ENCODE peak calls at places on chromosome X, in five cellular contexts. One of them, this sample, is unnamed.

GRCh38 chrX:47179928-47180255 is 13.7 kb upstream of the UBA1 start:
- DNase-seq in SK-N-SH: no peak
- DNase-seq in suprapubic skin: peak
- DNase-seq in HepG2: no peak
- DNase-seq in HL-60: no peak
- DNase-seq in this sample: no peak

GRCh38 chrX:17500145-17500579 is 125.2 kb downstream of the NHS start:
- DNase-seq in SK-N-SH: no peak
- DNase-seq in HepG2: no peak
- DNase-seq in suprapubic skin: no peak
- DNase-seq in HL-60: no peak
- DNase-seq in this sample: no peak

GRCh38 chrX:7316280-7316679 is 168.3 kb upstream of the PUDP start:
- DNase-seq in suprapubic skin: no peak
- DNase-seq in HepG2: no peak
- DNase-seq in SK-N-SH: no peak
- DNase-seq in HL-60: no peak
- DNase-seq in this sample: no peak

GRCh38 chrX:9656277-9656676 is 109.4 kb downstream of the GPR143 start:
- DNase-seq in SK-N-SH: no peak
- DNase-seq in HL-60: no peak
- DNase-seq in HepG2: peak
- DNase-seq in suprapubic skin: no peak
- DNase-seq in this sample: no peak

GRCh38 chrX:23333842-23334535 is 660 bp upstream of the PTCHD1 start:
- DNase-seq in HL-60: no peak
- DNase-seq in HepG2: no peak
- DNase-seq in SK-N-SH: peak
- DNase-seq in suprapubic skin: no peak
- DNase-seq in this sample: no peak

GRCh38 chrX:40278340-40279090 is 180.8 kb upstream of the BCOR start:
- DNase-seq in HepG2: no peak
- DNase-seq in SK-N-SH: no peak
- DNase-seq in HL-60: no peak
- DNase-seq in suprapubic skin: no peak
- DNase-seq in this sample: no peak

GRCh38 chrX:108537005-108537404 is 97.4 kb downstream of the COL4A5 start:
- DNase-seq in SK-N-SH: peak
- DNase-seq in HL-60: peak
- DNase-seq in suprapubic skin: no peak
- DNase-seq in HepG2: peak
- DNase-seq in this sample: peak

GRCh38 chrX:28584025-28584424 is 3.2 kb upstream of the IL1RAPL1 start:
- DNase-seq in HepG2: no peak
- DNase-seq in suprapubic skin: no peak
- DNase-seq in HL-60: no peak
- DNase-seq in SK-N-SH: no peak
- DNase-seq in this sample: no peak

GRCh38 chrX:15745179-15745578 is 7.1 kb downstream of the CA5B start:
- DNase-seq in suprapubic skin: no peak
- DNase-seq in SK-N-SH: no peak
- DNase-seq in HL-60: peak
- DNase-seq in HepG2: peak
- DNase-seq in this sample: peak

GRCh38 chrX:111041018-111041462 is 55.0 kb upstream of the PAK3 start:
- DNase-seq in HL-60: peak
- DNase-seq in SK-N-SH: no peak
- DNase-seq in HepG2: peak
- DNase-seq in suprapubic skin: no peak
- DNase-seq in this sample: peak

GRCh38 chrX:143304518-143304917 is 212.8 kb downstream of the SPANXN3 start:
- DNase-seq in HepG2: no peak
- DNase-seq in HL-60: no peak
- DNase-seq in SK-N-SH: no peak
- DNase-seq in suprapubic skin: no peak
- DNase-seq in this sample: no peak

GRCh38 chrX:22533898-22534297 is 261.2 kb downstream of the CBLL2 start:
- DNase-seq in HepG2: no peak
- DNase-seq in suprapubic skin: no peak
- DNase-seq in HL-60: no peak
- DNase-seq in SK-N-SH: no peak
- DNase-seq in this sample: no peak

GRCh38 chrX:13667940-13668339 is 15.0 kb downstream of the TCEANC start:
- DNase-seq in SK-N-SH: no peak
- DNase-seq in HL-60: no peak
- DNase-seq in suprapubic skin: no peak
- DNase-seq in HepG2: no peak
- DNase-seq in this sample: no peak

GRCh38 chrX:124557976-124558375 is 211.6 kb downstream of the SH2D1A start:
- DNase-seq in HL-60: no peak
- DNase-seq in suprapubic skin: no peak
- DNase-seq in SK-N-SH: no peak
- DNase-seq in HepG2: no peak
- DNase-seq in this sample: no peak

DNA sequence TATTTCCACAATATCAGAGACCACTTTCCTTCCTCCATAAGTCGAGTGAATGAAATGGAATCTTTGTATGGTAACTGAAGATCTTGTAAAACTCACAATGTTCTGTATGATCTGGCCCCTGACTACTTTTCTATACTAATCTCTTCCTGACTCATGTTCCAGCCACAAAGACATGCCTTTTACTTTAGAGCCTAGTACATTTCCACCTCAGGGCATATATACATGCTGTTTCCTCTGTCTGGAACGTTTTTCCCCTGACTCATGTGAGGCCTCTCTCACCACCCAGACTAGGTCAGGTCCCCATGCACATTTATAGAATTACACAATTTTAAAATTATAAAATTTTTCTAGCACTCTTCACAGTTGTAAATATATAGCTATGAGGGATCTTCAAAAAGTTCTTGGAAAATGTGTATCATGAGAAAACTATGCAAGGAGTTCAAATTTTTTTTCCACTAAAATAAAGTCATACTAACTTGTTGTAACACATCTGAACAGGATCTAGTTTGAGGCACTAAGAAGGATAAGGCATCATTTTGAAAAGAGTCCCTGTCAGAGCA is 208.8 kb downstream of the SH2D1A start:
- DNase-seq in suprapubic skin: no peak
- DNase-seq in SK-N-SH: no peak
- DNase-seq in HepG2: no peak
- DNase-seq in HL-60: no peak
- DNase-seq in this sample: no peak
- TF ChIP-seq POLR2AphosphoS5 in suprapubic skin: no peak
- TF ChIP-seq POLR2AphosphoS5 in SK-N-SH: no peak
- TF ChIP-seq POLR2AphosphoS5 in HepG2: no peak
- TF ChIP-seq POLR2AphosphoS5 in HL-60: no peak
- TF ChIP-seq POLR2AphosphoS5 in this sample: no peak

GRCh38 chrX:38939067-38939466 is 137.8 kb downstream of the MID1IP1 start:
- DNase-seq in SK-N-SH: no peak
- DNase-seq in suprapubic skin: no peak
- DNase-seq in HL-60: no peak
- DNase-seq in HepG2: no peak
- DNase-seq in this sample: no peak
- TF ChIP-seq POLR2AphosphoS5 in SK-N-SH: no peak
- TF ChIP-seq POLR2AphosphoS5 in suprapubic skin: no peak
- TF ChIP-seq POLR2AphosphoS5 in HL-60: no peak
- TF ChIP-seq POLR2AphosphoS5 in HepG2: no peak
- TF ChIP-seq POLR2AphosphoS5 in this sample: no peak

GRCh38 chrX:149629730-149630387 is 1.7 kb downstream of the TMEM185A start:
- DNase-seq in HepG2: no peak
- DNase-seq in SK-N-SH: no peak
- DNase-seq in HL-60: no peak
- DNase-seq in suprapubic skin: no peak
- DNase-seq in this sample: no peak

GRCh38 chrX:149631293-149632165 is at the start of gene TMEM185A:
- DNase-seq in suprapubic skin: peak
- DNase-seq in SK-N-SH: peak
- DNase-seq in HL-60: peak
- DNase-seq in HepG2: peak
- DNase-seq in this sample: no peak

GRCh38 chrX:149628768-149629167 is 2.8 kb downstream of the TMEM185A start:
- DNase-seq in HL-60: no peak
- DNase-seq in SK-N-SH: no peak
- DNase-seq in HepG2: peak
- DNase-seq in suprapubic skin: no peak
- DNase-seq in this sample: no peak

GRCh38 chrX:149630681-149631292 is 805 bp downstream of the TMEM185A start:
- DNase-seq in SK-N-SH: peak
- DNase-seq in HepG2: peak
- DNase-seq in suprapubic skin: no peak
- DNase-seq in HL-60: no peak
- DNase-seq in this sample: no peak

GRCh38 chrX:149628280-149628679 is 3.3 kb downstream of the TMEM185A start:
- DNase-seq in HL-60: no peak
- DNase-seq in suprapubic skin: no peak
- DNase-seq in HepG2: no peak
- DNase-seq in SK-N-SH: no peak
- DNase-seq in this sample: no peak
- TF ChIP-seq POLR2AphosphoS5 in HL-60: no peak
- TF ChIP-seq POLR2AphosphoS5 in suprapubic skin: no peak
- TF ChIP-seq POLR2AphosphoS5 in HepG2: no peak
- TF ChIP-seq POLR2AphosphoS5 in SK-N-SH: no peak
- TF ChIP-seq POLR2AphosphoS5 in this sample: no peak

GRCh38 chrX:133120406-133120805 is 23.5 kb upstream of the USP26 start:
- DNase-seq in HepG2: no peak
- DNase-seq in suprapubic skin: no peak
- DNase-seq in HL-60: no peak
- DNase-seq in SK-N-SH: no peak
- DNase-seq in this sample: no peak
- TF ChIP-seq POLR2AphosphoS5 in HepG2: no peak
- TF ChIP-seq POLR2AphosphoS5 in suprapubic skin: no peak
- TF ChIP-seq POLR2AphosphoS5 in HL-60: no peak
- TF ChIP-seq POLR2AphosphoS5 in SK-N-SH: no peak
- TF ChIP-seq POLR2AphosphoS5 in this sample: no peak

GRCh38 chrX:49921109-49921508 is 1.3 kb upstream of the CLCN5 start:
- DNase-seq in SK-N-SH: no peak
- DNase-seq in HL-60: no peak
- DNase-seq in suprapubic skin: no peak
- DNase-seq in HepG2: no peak
- DNase-seq in this sample: no peak

GRCh38 chrX:49919617-49920016 is 2.8 kb upstream of the CLCN5 start:
- DNase-seq in SK-N-SH: peak
- DNase-seq in HepG2: peak
- DNase-seq in HL-60: no peak
- DNase-seq in suprapubic skin: peak
- DNase-seq in this sample: peak

DNA sequence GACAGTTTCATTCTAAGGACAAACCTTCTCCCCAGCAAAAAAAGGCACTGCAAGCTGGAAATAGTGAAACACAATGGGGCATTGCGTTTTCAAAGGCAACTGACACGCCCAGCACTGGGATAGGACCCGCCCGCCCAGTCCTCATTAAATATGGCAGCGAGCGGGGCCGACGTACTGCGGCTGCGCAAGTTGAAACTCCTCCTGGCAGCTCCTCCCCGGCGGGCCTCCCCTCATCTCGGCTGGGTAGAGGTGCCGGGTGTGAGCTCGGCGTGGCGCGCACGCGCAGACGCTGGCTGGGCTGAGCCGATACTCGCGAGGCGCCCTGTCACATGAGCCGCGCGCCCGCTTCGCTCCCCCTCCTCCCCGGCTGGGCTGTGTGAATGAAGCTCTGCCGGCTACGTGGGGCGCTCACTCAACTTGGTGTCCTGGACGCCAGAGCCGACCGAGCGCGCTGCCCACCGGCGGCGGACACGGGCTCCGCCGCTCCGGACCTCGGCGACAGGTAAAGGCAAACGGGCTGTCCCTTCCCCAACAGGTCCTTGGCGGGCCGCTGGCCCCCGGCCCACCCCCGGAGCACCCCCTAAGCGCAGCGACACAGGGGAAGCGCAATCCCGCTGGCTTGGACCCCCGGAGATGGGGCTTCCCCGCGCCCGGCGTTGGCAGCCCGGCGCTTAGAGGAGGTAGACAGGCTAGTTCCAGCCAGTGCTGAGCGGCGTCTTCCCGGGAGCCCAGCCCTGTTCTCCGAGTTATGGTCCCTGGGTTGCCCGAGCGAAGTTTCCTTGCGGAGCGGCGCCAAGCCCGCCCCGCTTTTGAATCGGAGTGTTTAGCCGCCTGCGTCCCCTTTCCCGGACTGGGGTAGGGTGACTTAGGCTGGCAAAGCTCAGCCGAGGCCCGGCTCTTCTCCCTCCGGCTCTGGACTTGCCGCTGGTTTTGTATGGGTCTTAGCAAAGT is at the start of gene CLCN5:
- DNase-seq in suprapubic skin: peak
- DNase-seq in SK-N-SH: peak
- DNase-seq in HepG2: peak
- DNase-seq in HL-60: peak
- DNase-seq in this sample: peak
- TF ChIP-seq POLR2AphosphoS5 in suprapubic skin: no peak
- TF ChIP-seq POLR2AphosphoS5 in SK-N-SH: no peak
- TF ChIP-seq POLR2AphosphoS5 in HepG2: peak
- TF ChIP-seq POLR2AphosphoS5 in HL-60: no peak
- TF ChIP-seq POLR2AphosphoS5 in this sample: peak

GRCh38 chrX:103613362-103613761 is 5.6 kb downstream of the TCEAL3 start:
- DNase-seq in suprapubic skin: no peak
- DNase-seq in HepG2: no peak
- DNase-seq in HL-60: no peak
- DNase-seq in SK-N-SH: no peak
- DNase-seq in this sample: no peak

GRCh38 chrX:103608305-103608963 is 671 bp downstream of the TCEAL3 start:
- DNase-seq in HepG2: no peak
- DNase-seq in suprapubic skin: peak
- DNase-seq in HL-60: no peak
- DNase-seq in SK-N-SH: peak
- DNase-seq in this sample: no peak

GRCh38 chrX:103610282-103610681 is 2.5 kb downstream of the TCEAL3 start:
- DNase-seq in HepG2: no peak
- DNase-seq in HL-60: no peak
- DNase-seq in suprapubic skin: no peak
- DNase-seq in SK-N-SH: no peak
- DNase-seq in this sample: no peak

DNA sequence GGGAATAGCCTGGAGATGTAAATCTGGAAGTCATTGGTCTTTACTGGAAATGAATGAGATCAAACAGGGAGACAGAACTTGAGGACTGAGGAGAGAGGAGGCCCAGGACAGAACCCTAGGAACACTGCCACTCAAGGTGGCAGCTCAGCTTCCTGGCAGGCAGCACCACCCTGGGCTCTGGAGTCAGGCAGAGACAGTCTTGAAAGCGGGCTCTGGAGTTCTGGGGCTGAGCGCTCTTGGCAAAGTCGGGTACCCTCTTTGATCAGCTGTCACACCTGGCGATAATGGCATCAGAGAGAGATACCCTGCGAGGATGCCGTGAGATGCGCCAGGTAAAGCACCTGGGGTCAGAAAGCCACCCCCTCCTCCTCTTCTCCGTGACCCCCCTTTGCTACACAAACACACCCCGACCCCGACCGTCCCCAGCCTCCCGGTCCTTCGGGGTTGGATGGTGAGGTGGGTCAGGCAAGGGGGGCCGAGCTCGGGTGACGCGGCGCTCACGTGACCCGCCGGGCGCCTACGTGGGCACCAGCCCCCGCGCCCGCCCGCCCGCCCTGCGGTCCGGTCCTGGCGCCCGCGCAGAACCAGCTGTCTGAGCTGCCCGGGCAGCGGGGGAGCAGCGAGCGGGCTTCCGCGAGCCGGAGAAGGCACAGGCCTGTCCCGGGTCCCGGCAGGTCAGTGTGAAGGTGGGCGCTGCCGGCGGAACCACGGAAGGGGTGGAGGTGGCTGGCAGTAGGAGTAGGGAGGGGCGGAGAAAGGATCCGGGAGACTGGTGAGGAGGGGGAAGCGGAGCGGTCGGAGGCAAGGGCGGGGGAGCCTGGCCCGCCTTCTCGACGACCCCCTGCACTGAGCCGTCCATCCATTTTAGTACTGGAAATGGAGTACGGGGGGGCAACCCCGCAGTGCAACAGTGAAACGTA is at the start of gene TCEAL3:
- DNase-seq in SK-N-SH: peak
- DNase-seq in HL-60: no peak
- DNase-seq in suprapubic skin: peak
- DNase-seq in HepG2: no peak
- DNase-seq in this sample: no peak
- TF ChIP-seq POLR2AphosphoS5 in SK-N-SH: peak
- TF ChIP-seq POLR2AphosphoS5 in HL-60: no peak
- TF ChIP-seq POLR2AphosphoS5 in suprapubic skin: no peak
- TF ChIP-seq POLR2AphosphoS5 in HepG2: no peak
- TF ChIP-seq POLR2AphosphoS5 in this sample: peak